ENCODE peak calls at places on chromosomes 2 and 18, in four cellular contexts. T, E, S and M are unnamed samples.

GRCh38 chr2:202355993-202356505 is 20.1 kb upstream of the BMPR2 start:
- DNase-seq in T (no peak), E (no peak), S (no peak), M (no peak)

GRCh38 chr2:153939124-153939796 is 67.5 kb downstream of the GALNT13 start:
- DNase-seq in T (no peak), E (no peak), S (no peak), M (no peak)

GRCh38 chr2:20925265-20925889 is 102.5 kb upstream of the LDAH start:
- DNase-seq in T (no peak), E (no peak), S (no peak), M (no peak)

GRCh38 chr2:240815761-240816583 is 4.0 kb downstream of the KIF1A start:
- DNase-seq in T (no peak), E (peak), S (no peak), M (no peak)

GRCh38 chr18:74266161-74266560 is 25.6 kb downstream of the CYB5A start:
- DNase-seq in T (no peak), E (no peak), S (no peak), M (no peak)

GRCh38 chr2:70247364-70248144 is 874 bp downstream of the TIA1 start:
- DNase-seq in T (no peak), E (no peak), S (no peak), M (no peak)

GRCh38 chr2:232525796-232526195 is at the start of gene CHRND:
- DNase-seq in T (no peak), E (no peak), S (no peak), M (no peak)

GRCh38 chr2:163682695-163683094 is 53.1 kb downstream of the FIGN start:
- DNase-seq in T (no peak), E (no peak), S (no peak), M (no peak)

GRCh38 chr2:196750977-196751631 is 48.4 kb downstream of the GTF3C3 start:
- DNase-seq in T (peak), E (peak), S (peak), M (peak)

GRCh38 chr2:101779652-101780051 is 82.1 kb downstream of the MAP4K4 start:
- DNase-seq in T (no peak), E (no peak), S (no peak), M (no peak)

GRCh38 chr2:15609341-15610042 is 17.8 kb downstream of the DDX1 start:
- DNase-seq in T (no peak), E (no peak), S (no peak), M (no peak)

GRCh38 chr2:189210250-189211075 is 30.9 kb upstream of the COL5A2 start:
- DNase-seq in T (no peak), E (no peak), S (peak), M (no peak)

GRCh38 chr18:45802814-45803492 is 22.5 kb upstream of the SIGLEC15 start:
- DNase-seq in T (no peak), E (no peak), S (no peak), M (peak)

GRCh38 chr2:10240911-10241610 is 61.6 kb upstream of the HPCAL1 start:
- DNase-seq in T (no peak), E (peak), S (no peak), M (no peak)

GRCh38 chr2:62045017-62045543 is 139.6 kb downstream of the COMMD1 start:
- DNase-seq in T (no peak), E (no peak), S (no peak), M (no peak)

GRCh38 chr2:174594451-174594850 is 3.2 kb downstream of the WIPF1 start:
- DNase-seq in T (no peak), E (no peak), S (no peak), M (no peak)

GRCh38 chr2:168490916-168491605 is 35.0 kb downstream of the CERS6 start:
- DNase-seq in T (no peak), E (no peak), S (no peak), M (no peak)

GRCh38 chr2:232887171-232887850 is 17.2 kb downstream of the SNORC start:
- DNase-seq in T (no peak), E (peak), S (no peak), M (no peak)

GRCh38 chr2:240916571-240917008 is 10.5 kb downstream of the CROCC2 start:
- DNase-seq in T (no peak), E (peak), S (peak), M (no peak)

GRCh38 chr2:191691898-191692297 is 14.0 kb downstream of the NABP1 start:
- DNase-seq in T (no peak), E (no peak), S (no peak), M (no peak)